ENCODE peak calls at places on chromosome 22, in eight cellular contexts. One of them, this sample, is unnamed.

GRCh38 chr22:50082961-50083461 is 2.2 kb downstream of the MLC1 start:
- DNase-seq in coronary artery: no peak
- DNase-seq in left colon: peak
- DNase-seq in IMR-90: no peak
- DNase-seq in KG1: no peak
- DNase-seq in stimulated activated CD4-positive, alpha-beta T cell treated with anti-CD3 and anti-CD28 coated beads, Interleukin-12 subunit alpha, Interleukin-12 subunit beta, amount 100 ng/mL, for 48 hours: no peak
- DNase-seq in activated T-cell treated with anti-CD3 and anti-CD28 coated beads, Interleukin-2, amount 50 U/mL, for 1 hour: no peak
- DNase-seq in AML-193: no peak
- DNase-seq in this sample: no peak

GRCh38 chr22:37802310-37803194 is 5.2 kb upstream of the GCAT start:
- DNase-seq in stimulated activated CD4-positive, alpha-beta T cell treated with anti-CD3 and anti-CD28 coated beads, Interleukin-12 subunit alpha, Interleukin-12 subunit beta, amount 100 ng/mL, for 48 hours: no peak
- DNase-seq in coronary artery: no peak
- DNase-seq in activated T-cell treated with anti-CD3 and anti-CD28 coated beads, Interleukin-2, amount 50 U/mL, for 1 hour: no peak
- DNase-seq in AML-193: peak
- DNase-seq in KG1: no peak
- DNase-seq in left colon: peak
- DNase-seq in IMR-90: peak
- DNase-seq in this sample: no peak

GRCh38 chr22:29787371-29787980 is 20.3 kb downstream of the UQCR10 start:
- DNase-seq in AML-193: no peak
- DNase-seq in stimulated activated CD4-positive, alpha-beta T cell treated with anti-CD3 and anti-CD28 coated beads, Interleukin-12 subunit alpha, Interleukin-12 subunit beta, amount 100 ng/mL, for 48 hours: no peak
- DNase-seq in left colon: no peak
- DNase-seq in IMR-90: no peak
- DNase-seq in KG1: no peak
- DNase-seq in activated T-cell treated with anti-CD3 and anti-CD28 coated beads, Interleukin-2, amount 50 U/mL, for 1 hour: no peak
- DNase-seq in coronary artery: no peak
- DNase-seq in this sample: no peak

GRCh38 chr22:49106136-49106930 is 721.3 kb downstream of the BRD1 start:
- DNase-seq in stimulated activated CD4-positive, alpha-beta T cell treated with anti-CD3 and anti-CD28 coated beads, Interleukin-12 subunit alpha, Interleukin-12 subunit beta, amount 100 ng/mL, for 48 hours: no peak
- DNase-seq in IMR-90: no peak
- DNase-seq in coronary artery: no peak
- DNase-seq in KG1: no peak
- DNase-seq in left colon: no peak
- DNase-seq in AML-193: no peak
- DNase-seq in activated T-cell treated with anti-CD3 and anti-CD28 coated beads, Interleukin-2, amount 50 U/mL, for 1 hour: no peak
- DNase-seq in this sample: no peak

GRCh38 chr22:39363751-39364484 is 14.1 kb downstream of the SYNGR1 start:
- DNase-seq in KG1: no peak
- DNase-seq in activated T-cell treated with anti-CD3 and anti-CD28 coated beads, Interleukin-2, amount 50 U/mL, for 1 hour: no peak
- DNase-seq in IMR-90: no peak
- DNase-seq in coronary artery: no peak
- DNase-seq in stimulated activated CD4-positive, alpha-beta T cell treated with anti-CD3 and anti-CD28 coated beads, Interleukin-12 subunit alpha, Interleukin-12 subunit beta, amount 100 ng/mL, for 48 hours: no peak
- DNase-seq in left colon: no peak
- DNase-seq in AML-193: no peak
- DNase-seq in this sample: no peak

GRCh38 chr22:39332441-39333064 is 13.1 kb upstream of the RPL3 start:
- DNase-seq in stimulated activated CD4-positive, alpha-beta T cell treated with anti-CD3 and anti-CD28 coated beads, Interleukin-12 subunit alpha, Interleukin-12 subunit beta, amount 100 ng/mL, for 48 hours: no peak
- DNase-seq in left colon: no peak
- DNase-seq in coronary artery: no peak
- DNase-seq in activated T-cell treated with anti-CD3 and anti-CD28 coated beads, Interleukin-2, amount 50 U/mL, for 1 hour: no peak
- DNase-seq in KG1: no peak
- DNase-seq in AML-193: no peak
- DNase-seq in IMR-90: no peak
- DNase-seq in this sample: no peak

GRCh38 chr22:47250995-47251765 is 488.7 kb downstream of the TBC1D22A start:
- DNase-seq in left colon: no peak
- DNase-seq in coronary artery: peak
- DNase-seq in activated T-cell treated with anti-CD3 and anti-CD28 coated beads, Interleukin-2, amount 50 U/mL, for 1 hour: no peak
- DNase-seq in IMR-90: no peak
- DNase-seq in stimulated activated CD4-positive, alpha-beta T cell treated with anti-CD3 and anti-CD28 coated beads, Interleukin-12 subunit alpha, Interleukin-12 subunit beta, amount 100 ng/mL, for 48 hours: no peak
- DNase-seq in AML-193: no peak
- DNase-seq in KG1: no peak
- DNase-seq in this sample: peak

GRCh38 chr22:29309332-29310064 is 3.0 kb downstream of the GAS2L1 start:
- DNase-seq in IMR-90: no peak
- DNase-seq in AML-193: no peak
- DNase-seq in activated T-cell treated with anti-CD3 and anti-CD28 coated beads, Interleukin-2, amount 50 U/mL, for 1 hour: no peak
- DNase-seq in coronary artery: peak
- DNase-seq in stimulated activated CD4-positive, alpha-beta T cell treated with anti-CD3 and anti-CD28 coated beads, Interleukin-12 subunit alpha, Interleukin-12 subunit beta, amount 100 ng/mL, for 48 hours: no peak
- DNase-seq in KG1: no peak
- DNase-seq in left colon: peak
- DNase-seq in this sample: no peak

GRCh38 chr22:22341736-22342135 is 97.2 kb downstream of the VPREB1 start:
- DNase-seq in activated T-cell treated with anti-CD3 and anti-CD28 coated beads, Interleukin-2, amount 50 U/mL, for 1 hour: no peak
- DNase-seq in KG1: no peak
- DNase-seq in IMR-90: no peak
- DNase-seq in AML-193: no peak
- DNase-seq in coronary artery: no peak
- DNase-seq in left colon: no peak
- DNase-seq in stimulated activated CD4-positive, alpha-beta T cell treated with anti-CD3 and anti-CD28 coated beads, Interleukin-12 subunit alpha, Interleukin-12 subunit beta, amount 100 ng/mL, for 48 hours: no peak
- DNase-seq in this sample: no peak

GRCh38 chr22:32880906-32881596 is 79.5 kb downstream of the TIMP3 start:
- DNase-seq in KG1: peak
- DNase-seq in AML-193: no peak
- DNase-seq in left colon: peak
- DNase-seq in IMR-90: peak
- DNase-seq in activated T-cell treated with anti-CD3 and anti-CD28 coated beads, Interleukin-2, amount 50 U/mL, for 1 hour: peak
- DNase-seq in coronary artery: no peak
- DNase-seq in stimulated activated CD4-positive, alpha-beta T cell treated with anti-CD3 and anti-CD28 coated beads, Interleukin-12 subunit alpha, Interleukin-12 subunit beta, amount 100 ng/mL, for 48 hours: no peak
- DNase-seq in this sample: no peak

GRCh38 chr22:26887456-26887855 is 230.1 kb downstream of the MIAT start:
- DNase-seq in left colon: no peak
- DNase-seq in stimulated activated CD4-positive, alpha-beta T cell treated with anti-CD3 and anti-CD28 coated beads, Interleukin-12 subunit alpha, Interleukin-12 subunit beta, amount 100 ng/mL, for 48 hours: no peak
- DNase-seq in activated T-cell treated with anti-CD3 and anti-CD28 coated beads, Interleukin-2, amount 50 U/mL, for 1 hour: no peak
- DNase-seq in coronary artery: no peak
- DNase-seq in AML-193: no peak
- DNase-seq in KG1: no peak
- DNase-seq in IMR-90: peak
- DNase-seq in this sample: peak

GRCh38 chr22:37060801-37061610 is 9.5 kb downstream of the KCTD17 start:
- DNase-seq in stimulated activated CD4-positive, alpha-beta T cell treated with anti-CD3 and anti-CD28 coated beads, Interleukin-12 subunit alpha, Interleukin-12 subunit beta, amount 100 ng/mL, for 48 hours: peak
- DNase-seq in AML-193: no peak
- DNase-seq in activated T-cell treated with anti-CD3 and anti-CD28 coated beads, Interleukin-2, amount 50 U/mL, for 1 hour: no peak
- DNase-seq in coronary artery: no peak
- DNase-seq in IMR-90: no peak
- DNase-seq in left colon: no peak
- DNase-seq in KG1: no peak
- DNase-seq in this sample: no peak

GRCh38 chr22:27686534-27686933 is 115.0 kb downstream of the MN1 start:
- DNase-seq in stimulated activated CD4-positive, alpha-beta T cell treated with anti-CD3 and anti-CD28 coated beads, Interleukin-12 subunit alpha, Interleukin-12 subunit beta, amount 100 ng/mL, for 48 hours: no peak
- DNase-seq in IMR-90: peak
- DNase-seq in coronary artery: peak
- DNase-seq in left colon: peak
- DNase-seq in KG1: no peak
- DNase-seq in activated T-cell treated with anti-CD3 and anti-CD28 coated beads, Interleukin-2, amount 50 U/mL, for 1 hour: no peak
- DNase-seq in AML-193: no peak
- DNase-seq in this sample: no peak

This sample was measured in osteocyte.